ENCODE peak calls at places on chromosomes 12 and 14, in four cellular contexts. P, C, H and B are unnamed samples.

GRCh38 chr14:95291859-95292542 is 27.7 kb downstream of the CLMN start:
- DNase-seq in P (no peak), H (peak), C (no peak), B (no peak)

GRCh38 chr12:27366621-27367020 is 34.0 kb downstream of the BMAL2 start:
- DNase-seq in H (no peak), C (no peak), P (no peak), B (no peak)

GRCh38 chr12:5987573-5987972 is 42.5 kb upstream of the ANO2 start:
- DNase-seq in C (no peak), H (no peak), P (no peak), B (no peak)

GRCh38 chr12:44158746-44159145 is 322.9 kb downstream of the TMEM117 start:
- DNase-seq in H (no peak), C (no peak), P (no peak), B (no peak)

GRCh38 chr12:96034631-96035282 is 630 bp downstream of the LTA4H start:
- DNase-seq in H (no peak), P (peak), C (peak), B (no peak)

GRCh38 chr14:85175556-85175955 is 354.4 kb upstream of the FLRT2 start:
- DNase-seq in C (no peak), P (no peak), H (no peak), B (no peak)

GRCh38 chr12:116698554-116698953 is 39.3 kb downstream of the SPRING1 start:
- DNase-seq in P (no peak), C (no peak), H (no peak), B (no peak)

GRCh38 chr12:132218915-132219314 is 74.7 kb downstream of the NOC4L start:
- DNase-seq in H (no peak), P (peak), C (peak), B (peak)

GRCh38 chr14:35332517-35333346 is 40.5 kb downstream of the PSMA6 start:
- DNase-seq in C (no peak), P (peak), H (no peak), B (no peak)

GRCh38 chr14:24080888-24081738 is 9.8 kb downstream of the CPNE6 start:
- DNase-seq in H (peak), C (peak), P (peak), B (no peak)

GRCh38 chr14:54200726-54201125 is 196.1 kb upstream of the CDKN3 start:
- DNase-seq in H (no peak), P (no peak), C (no peak), B (no peak)

GRCh38 chr12:7068240-7068993 is 7.9 kb downstream of the C1S start:
- DNase-seq in H (peak), P (no peak), C (no peak), B (no peak)

GRCh38 chr12:97046901-97047300 is 139.8 kb downstream of the NEDD1 start:
- DNase-seq in H (no peak), P (no peak), C (no peak), B (no peak)

GRCh38 chr12:24803406-24804245 is 145.3 kb downstream of the BCAT1 start:
- DNase-seq in H (no peak), P (no peak), C (no peak), B (no peak)

GRCh38 chr12:52499836-52500560 is 6.9 kb upstream of the KRT6A start:
- DNase-seq in C (no peak), P (no peak), H (no peak), B (no peak)

GRCh38 chr12:89593233-89593632 is 67.4 kb upstream of the POC1B start:
- DNase-seq in H (no peak), P (no peak), C (no peak), B (no peak)

GRCh38 chr12:9372202-9372601 is 164.0 kb upstream of the PZP start:
- DNase-seq in C (no peak), H (no peak), P (peak), B (no peak)

GRCh38 chr14:86777950-86778602 is 1214.9 kb downstream of the GALC start:
- DNase-seq in P (no peak), C (no peak), H (no peak), B (no peak)

GRCh38 chr14:104307627-104308401 is 169.4 kb downstream of the KIF26A start:
- DNase-seq in H (peak), P (no peak), C (no peak), B (peak)

GRCh38 chr12:96383991-96384390 is 16.2 kb downstream of the CDK17 start:
- DNase-seq in H (no peak), P (no peak), C (no peak), B (no peak)

GRCh38 chr14:55102141-55102547 is 26.9 kb upstream of the LGALS3 start:
- DNase-seq in H (peak), P (peak), C (no peak), B (no peak)

GRCh38 chr12:105336411-105336810 is 5.9 kb downstream of the C12orf75 start:
- DNase-seq in H (no peak), P (no peak), C (no peak), B (no peak)

GRCh38 chr12:68138480-68138879 is 21.1 kb downstream of the IFNG start:
- DNase-seq in C (no peak), P (no peak), H (no peak), B (no peak)